ENCODE peak calls at places on chromosomes 2 and 18, in ten cellular contexts. One of them, this sample, is unnamed. For H3K79me2, the result is how much of the 10 kb centered on the place peaks cover.

GRCh38 chr18:13800505-13801259 is 23.3 kb upstream of the MC5R start:
- DNase-seq in mammary epithelial cell: peak
- DNase-seq in fibroblast of lung: peak
- DNase-seq in GM23338: peak
- DNase-seq in mesendoderm: peak
- DNase-seq in H9: peak
- DNase-seq in K562: peak
- DNase-seq in HCT116: peak
- DNase-seq in MM.1S: peak
- DNase-seq in endothelial cell of umbilical vein: peak
- DNase-seq in this sample: peak

GRCh38 chr2:2270808-2271415 is 60.2 kb downstream of the MYT1L start:
- DNase-seq in H9: no peak
- DNase-seq in K562: no peak
- DNase-seq in HCT116: no peak
- DNase-seq in mammary epithelial cell: no peak
- DNase-seq in fibroblast of lung: no peak
- DNase-seq in endothelial cell of umbilical vein: no peak
- DNase-seq in GM23338: no peak
- DNase-seq in MM.1S: no peak
- DNase-seq in mesendoderm: no peak
- DNase-seq in this sample: no peak

GRCh38 chr2:68709421-68709911 is 25.1 kb upstream of the ARHGAP25 start:
- DNase-seq in mesendoderm: peak
- DNase-seq in endothelial cell of umbilical vein: peak
- DNase-seq in MM.1S: peak
- DNase-seq in K562: peak
- DNase-seq in fibroblast of lung: peak
- DNase-seq in mammary epithelial cell: peak
- DNase-seq in GM23338: peak
- DNase-seq in HCT116: peak
- DNase-seq in H9: peak
- DNase-seq in this sample: peak

GRCh38 chr2:224723606-224724217 is 7.5 kb upstream of the CCDC195 start:
- DNase-seq in fibroblast of lung: no peak
- DNase-seq in HCT116: no peak
- DNase-seq in MM.1S: no peak
- DNase-seq in endothelial cell of umbilical vein: no peak
- DNase-seq in mesendoderm: no peak
- DNase-seq in K562: no peak
- DNase-seq in H9: no peak
- DNase-seq in mammary epithelial cell: no peak
- DNase-seq in GM23338: no peak
- DNase-seq in this sample: no peak

GRCh38 chr2:26778507-26778906 is 7.3 kb upstream of the CENPA start:
- DNase-seq in GM23338: no peak
- DNase-seq in mammary epithelial cell: no peak
- DNase-seq in H9: no peak
- DNase-seq in MM.1S: no peak
- DNase-seq in fibroblast of lung: no peak
- DNase-seq in mesendoderm: no peak
- DNase-seq in endothelial cell of umbilical vein: no peak
- DNase-seq in HCT116: no peak
- DNase-seq in K562: no peak
- DNase-seq in this sample: no peak

GRCh38 chr18:59067873-59068272 is 71.8 kb upstream of the SEC11C start:
- DNase-seq in K562: peak
- DNase-seq in fibroblast of lung: no peak
- DNase-seq in mammary epithelial cell: no peak
- DNase-seq in endothelial cell of umbilical vein: peak
- DNase-seq in GM23338: peak
- DNase-seq in mesendoderm: peak
- DNase-seq in HCT116: no peak
- DNase-seq in H9: no peak
- DNase-seq in MM.1S: peak
- DNase-seq in this sample: peak

GRCh38 chr2:41668529-41668928 is 379.3 kb upstream of the PKDCC start:
- DNase-seq in endothelial cell of umbilical vein: no peak
- DNase-seq in H9: peak
- DNase-seq in mammary epithelial cell: no peak
- DNase-seq in MM.1S: no peak
- DNase-seq in mesendoderm: peak
- DNase-seq in HCT116: no peak
- DNase-seq in GM23338: peak
- DNase-seq in fibroblast of lung: no peak
- DNase-seq in K562: no peak
- DNase-seq in this sample: peak

GRCh38 chr2:145744541-145745386 is 1224.8 kb upstream of the ZEB2 start:
- DNase-seq in mammary epithelial cell: peak
- DNase-seq in GM23338: no peak
- DNase-seq in K562: peak
- DNase-seq in endothelial cell of umbilical vein: peak
- DNase-seq in fibroblast of lung: peak
- DNase-seq in mesendoderm: no peak
- DNase-seq in HCT116: no peak
- DNase-seq in MM.1S: no peak
- DNase-seq in H9: no peak
- DNase-seq in this sample: no peak

GRCh38 chr2:175837046-175837445 is 165.0 kb downstream of the LNPK start:
- DNase-seq in H9: no peak
- DNase-seq in mammary epithelial cell: peak
- DNase-seq in mesendoderm: peak
- DNase-seq in fibroblast of lung: peak
- DNase-seq in K562: no peak
- DNase-seq in endothelial cell of umbilical vein: no peak
- DNase-seq in MM.1S: no peak
- DNase-seq in GM23338: no peak
- DNase-seq in HCT116: no peak
- DNase-seq in this sample: no peak

GRCh38 chr2:237774811-237775553 is 23.6 kb upstream of the RBM44 start:
- DNase-seq in mesendoderm: peak
- DNase-seq in fibroblast of lung: peak
- DNase-seq in GM23338: peak
- DNase-seq in endothelial cell of umbilical vein: peak
- DNase-seq in K562: peak
- DNase-seq in mammary epithelial cell: peak
- DNase-seq in MM.1S: peak
- DNase-seq in HCT116: peak
- DNase-seq in H9: peak
- DNase-seq in this sample: peak

GRCh38 chr18:63936156-63936931 is 12.8 kb upstream of the HMSD start:
- DNase-seq in mammary epithelial cell: peak
- DNase-seq in fibroblast of lung: peak
- DNase-seq in H9: peak
- DNase-seq in HCT116: peak
- DNase-seq in K562: peak
- DNase-seq in mesendoderm: peak
- DNase-seq in MM.1S: peak
- DNase-seq in GM23338: peak
- DNase-seq in endothelial cell of umbilical vein: peak
- DNase-seq in this sample: peak

GRCh38 chr18:28065793-28066186 is 111.1 kb downstream of the CDH2 start:
- DNase-seq in K562: no peak
- DNase-seq in MM.1S: no peak
- DNase-seq in H9: no peak
- DNase-seq in endothelial cell of umbilical vein: no peak
- DNase-seq in mammary epithelial cell: no peak
- DNase-seq in mesendoderm: no peak
- DNase-seq in fibroblast of lung: no peak
- DNase-seq in GM23338: no peak
- DNase-seq in HCT116: no peak
- DNase-seq in this sample: no peak

GRCh38 chr2:197219636-197220035 is 90.9 kb downstream of the ANKRD44 start:
- DNase-seq in HCT116: no peak
- DNase-seq in MM.1S: no peak
- DNase-seq in fibroblast of lung: peak
- DNase-seq in GM23338: no peak
- DNase-seq in mammary epithelial cell: no peak
- DNase-seq in H9: no peak
- DNase-seq in mesendoderm: no peak
- DNase-seq in K562: no peak
- DNase-seq in endothelial cell of umbilical vein: no peak
- DNase-seq in this sample: no peak
- H3K79me2 ChIP-seq in HCT116: under half
- H3K79me2 ChIP-seq in MM.1S: half or more
- H3K79me2 ChIP-seq in fibroblast of lung: under half
- H3K79me2 ChIP-seq in GM23338: under half
- H3K79me2 ChIP-seq in mammary epithelial cell: under half
- H3K79me2 ChIP-seq in H9: under half
- H3K79me2 ChIP-seq in mesendoderm: under half
- H3K79me2 ChIP-seq in K562: under half
- H3K79me2 ChIP-seq in endothelial cell of umbilical vein: under half
- H3K79me2 ChIP-seq in this sample: under half

GRCh38 chr2:238848941-238849853 is 1.3 kb downstream of the TWIST2 start:
- DNase-seq in GM23338: peak
- DNase-seq in endothelial cell of umbilical vein: peak
- DNase-seq in mammary epithelial cell: peak
- DNase-seq in MM.1S: no peak
- DNase-seq in mesendoderm: peak
- DNase-seq in H9: peak
- DNase-seq in HCT116: no peak
- DNase-seq in fibroblast of lung: peak
- DNase-seq in K562: no peak
- DNase-seq in this sample: peak
- H3K79me2 ChIP-seq in GM23338: under half
- H3K79me2 ChIP-seq in endothelial cell of umbilical vein: under half
- H3K79me2 ChIP-seq in mammary epithelial cell: half or more
- H3K79me2 ChIP-seq in MM.1S: under half
- H3K79me2 ChIP-seq in mesendoderm: under half
- H3K79me2 ChIP-seq in H9: under half
- H3K79me2 ChIP-seq in HCT116: under half
- H3K79me2 ChIP-seq in fibroblast of lung: half or more
- H3K79me2 ChIP-seq in K562: under half
- H3K79me2 ChIP-seq in this sample: under half

GRCh38 chr2:120940319-120940696 is 204.6 kb downstream of the GLI2 start:
- DNase-seq in HCT116: no peak
- DNase-seq in fibroblast of lung: no peak
- DNase-seq in mammary epithelial cell: no peak
- DNase-seq in mesendoderm: no peak
- DNase-seq in GM23338: no peak
- DNase-seq in MM.1S: no peak
- DNase-seq in endothelial cell of umbilical vein: no peak
- DNase-seq in H9: no peak
- DNase-seq in K562: no peak
- DNase-seq in this sample: no peak
- H3K79me2 ChIP-seq in HCT116: under half
- H3K79me2 ChIP-seq in fibroblast of lung: under half
- H3K79me2 ChIP-seq in mammary epithelial cell: under half
- H3K79me2 ChIP-seq in mesendoderm: under half
- H3K79me2 ChIP-seq in GM23338: under half
- H3K79me2 ChIP-seq in MM.1S: under half
- H3K79me2 ChIP-seq in endothelial cell of umbilical vein: under half
- H3K79me2 ChIP-seq in H9: under half
- H3K79me2 ChIP-seq in K562: under half
- H3K79me2 ChIP-seq in this sample: under half

GRCh38 chr2:216497808-216498366 is 757 bp upstream of the RPL37A start:
- DNase-seq in MM.1S: peak
- DNase-seq in K562: no peak
- DNase-seq in HCT116: no peak
- DNase-seq in endothelial cell of umbilical vein: no peak
- DNase-seq in GM23338: no peak
- DNase-seq in fibroblast of lung: peak
- DNase-seq in mesendoderm: no peak
- DNase-seq in mammary epithelial cell: no peak
- DNase-seq in H9: no peak
- DNase-seq in this sample: no peak
- H3K79me2 ChIP-seq in MM.1S: half or more
- H3K79me2 ChIP-seq in K562: half or more
- H3K79me2 ChIP-seq in HCT116: half or more
- H3K79me2 ChIP-seq in endothelial cell of umbilical vein: under half
- H3K79me2 ChIP-seq in GM23338: under half
- H3K79me2 ChIP-seq in fibroblast of lung: under half
- H3K79me2 ChIP-seq in mesendoderm: under half
- H3K79me2 ChIP-seq in mammary epithelial cell: half or more
- H3K79me2 ChIP-seq in H9: under half
- H3K79me2 ChIP-seq in this sample: half or more

GRCh38 chr2:63878486-63878885 is 36.8 kb downstream of the UGP2 start:
- DNase-seq in fibroblast of lung: no peak
- DNase-seq in HCT116: no peak
- DNase-seq in GM23338: no peak
- DNase-seq in endothelial cell of umbilical vein: no peak
- DNase-seq in H9: no peak
- DNase-seq in MM.1S: no peak
- DNase-seq in mammary epithelial cell: no peak
- DNase-seq in K562: no peak
- DNase-seq in mesendoderm: no peak
- DNase-seq in this sample: no peak

GRCh38 chr2:63881208-63881607 is 39.5 kb downstream of the UGP2 start:
- DNase-seq in GM23338: no peak
- DNase-seq in mammary epithelial cell: no peak
- DNase-seq in fibroblast of lung: no peak
- DNase-seq in H9: no peak
- DNase-seq in K562: no peak
- DNase-seq in mesendoderm: peak
- DNase-seq in MM.1S: no peak
- DNase-seq in HCT116: no peak
- DNase-seq in endothelial cell of umbilical vein: no peak
- DNase-seq in this sample: no peak

GRCh38 chr2:63882395-63883130 is 40.9 kb downstream of the UGP2 start:
- DNase-seq in GM23338: no peak
- DNase-seq in H9: no peak
- DNase-seq in endothelial cell of umbilical vein: no peak
- DNase-seq in K562: no peak
- DNase-seq in MM.1S: no peak
- DNase-seq in mesendoderm: no peak
- DNase-seq in mammary epithelial cell: no peak
- DNase-seq in fibroblast of lung: no peak
- DNase-seq in HCT116: no peak
- DNase-seq in this sample: no peak

GRCh38 chr2:63879876-63880433 is 38.3 kb downstream of the UGP2 start:
- DNase-seq in endothelial cell of umbilical vein: no peak
- DNase-seq in GM23338: peak
- DNase-seq in fibroblast of lung: no peak
- DNase-seq in H9: no peak
- DNase-seq in mesendoderm: no peak
- DNase-seq in MM.1S: no peak
- DNase-seq in K562: no peak
- DNase-seq in HCT116: no peak
- DNase-seq in mammary epithelial cell: no peak
- DNase-seq in this sample: no peak

DNA sequence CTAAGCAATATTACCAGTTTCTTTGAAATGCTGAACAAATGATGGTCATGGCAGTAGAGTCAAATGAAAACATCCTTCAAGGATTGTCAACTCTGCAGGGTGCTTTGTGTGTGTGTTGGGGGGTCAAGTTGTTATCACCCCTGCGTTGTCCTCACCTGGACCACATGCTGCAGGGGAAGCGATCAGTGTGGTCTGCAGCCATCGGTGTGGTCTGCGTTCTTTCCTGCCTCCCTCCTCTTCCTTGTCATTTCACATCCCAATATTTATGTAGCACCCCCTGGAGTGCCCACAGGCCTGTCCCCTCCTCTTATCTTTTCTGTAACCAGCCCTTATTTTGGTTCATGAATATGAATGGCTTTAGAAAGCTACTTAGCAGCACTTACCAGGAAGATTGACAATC is 38.9 kb downstream of the UGP2 start:
- DNase-seq in endothelial cell of umbilical vein: no peak
- DNase-seq in K562: no peak
- DNase-seq in H9: no peak
- DNase-seq in mammary epithelial cell: no peak
- DNase-seq in MM.1S: no peak
- DNase-seq in fibroblast of lung: no peak
- DNase-seq in mesendoderm: peak
- DNase-seq in HCT116: no peak
- DNase-seq in GM23338: peak
- DNase-seq in this sample: no peak
- H3K79me2 ChIP-seq in endothelial cell of umbilical vein: under half
- H3K79me2 ChIP-seq in K562: under half
- H3K79me2 ChIP-seq in H9: under half
- H3K79me2 ChIP-seq in mammary epithelial cell: under half
- H3K79me2 ChIP-seq in MM.1S: under half
- H3K79me2 ChIP-seq in fibroblast of lung: under half
- H3K79me2 ChIP-seq in mesendoderm: under half
- H3K79me2 ChIP-seq in HCT116: under half
- H3K79me2 ChIP-seq in GM23338: half or more
- H3K79me2 ChIP-seq in this sample: half or more